ENCODE peak calls at places on chromosomes 2 and 18, in four cellular contexts. H is T-cell, F is globus pallidus, Q is glomerular endothelial cell. R is an unnamed sample.

GRCh38 chr2:55026202-55026601 is 24.0 kb downstream of the RTN4 start:
- DNase-seq in H (no peak), F (no peak), Q (no peak), R (no peak)

GRCh38 chr2:53498210-53498609 is 269.4 kb upstream of the CHAC2 start:
- DNase-seq in H (no peak), F (no peak), Q (no peak), R (peak)

GRCh38 chr18:62937065-62937464 is 221.7 kb downstream of the PHLPP1 start:
- DNase-seq in H (no peak), F (no peak), Q (no peak), R (no peak)

GRCh38 chr18:79951545-79952456 is at the start of gene SLC66A2:
- DNase-seq in H (peak), F (peak), Q (no peak), R (peak)

GRCh38 chr2:207395535-207396251 is 134.1 kb upstream of the CREB1 start:
- DNase-seq in H (no peak), F (no peak), Q (no peak), R (no peak)

GRCh38 chr18:12421732-12422131 is 14.0 kb downstream of the PRELID3A start:
- DNase-seq in H (no peak), F (no peak), Q (no peak), R (no peak)

GRCh38 chr18:79401494-79402208 is 5.9 kb downstream of the NFATC1 start:
- DNase-seq in H (no peak), F (no peak), Q (no peak), R (no peak)

GRCh38 chr2:99425022-99425421 is 64.8 kb downstream of the REV1 start:
- DNase-seq in H (no peak), F (no peak), Q (peak), R (no peak)

GRCh38 chr2:164182116-164182637 is 439.1 kb downstream of the GRB14 start:
- DNase-seq in H (no peak), F (no peak), Q (no peak), R (no peak)

GRCh38 chr2:2570871-2571270 is 239.8 kb upstream of the MYT1L start:
- DNase-seq in H (no peak), F (no peak), Q (no peak), R (no peak)

GRCh38 chr2:42138163-42139016 is 30.8 kb upstream of the EML4 start:
- DNase-seq in H (no peak), F (peak), Q (peak), R (no peak)

GRCh38 chr2:173184031-173185004 is 108.7 kb downstream of the MAP3K20 start:
- DNase-seq in H (no peak), F (no peak), Q (peak), R (no peak)

GRCh38 chr2:75787532-75788132 is 76.9 kb upstream of the GCFC2 start:
- DNase-seq in H (no peak), F (peak), Q (no peak), R (peak)

GRCh38 chr2:233165895-233166661 is 85.4 kb upstream of the ATG16L1 start:
- DNase-seq in H (peak), F (no peak), Q (no peak), R (no peak)

GRCh38 chr2:27285481-27285880 is 3.3 kb downstream of the TRIM54 start:
- DNase-seq in H (no peak), F (no peak), Q (no peak), R (no peak)

GRCh38 chr2:23621616-23622015 is 236.6 kb downstream of the KLHL29 start:
- DNase-seq in H (no peak), F (no peak), Q (no peak), R (no peak)

GRCh38 chr2:202831241-202831997 is 40.1 kb downstream of the ICA1L start:
- DNase-seq in H (peak), F (peak), Q (no peak), R (peak)

GRCh38 chr18:21735452-21736015 is 5.1 kb upstream of the MIB1 start:
- DNase-seq in H (peak), F (no peak), Q (no peak), R (peak)

GRCh38 chr2:237431372-237431771 is 17.4 kb upstream of the COL6A3 start:
- DNase-seq in H (no peak), F (no peak), Q (no peak), R (no peak)

GRCh38 chr2:158716091-158716815 is 78.9 kb upstream of the DAPL1 start:
- DNase-seq in H (no peak), F (no peak), Q (peak), R (no peak)

GRCh38 chr2:167925775-167926174 is 321.6 kb downstream of the STK39 start:
- DNase-seq in H (no peak), F (no peak), Q (no peak), R (no peak)

GRCh38 chr2:75716406-75716805 is 5.7 kb upstream of the GCFC2 start:
- DNase-seq in H (no peak), F (peak), Q (no peak), R (no peak)

GRCh38 chr2:140392824-140393223 is 1612.6 kb upstream of the NXPH2 start:
- DNase-seq in H (no peak), F (no peak), Q (no peak), R (no peak)

GRCh38 chr2:191486584-191487320 is 191.2 kb upstream of the NABP1 start:
- DNase-seq in H (no peak), F (no peak), Q (no peak), R (peak)

GRCh38 chr18:21110667-21111350 is 804 bp downstream of the ROCK1 start:
- DNase-seq in H (peak), F (peak), Q (peak), R (peak)

GRCh38 chr18:8990276-8991031 is 112.0 kb upstream of the NDUFV2 start:
- DNase-seq in H (no peak), F (no peak), Q (no peak), R (no peak)

GRCh38 chr18:29271496-29271895 is 1094.6 kb upstream of the CDH2 start:
- DNase-seq in H (no peak), F (no peak), Q (no peak), R (no peak)

GRCh38 chr2:18500333-18500732 is 60.1 kb downstream of the RDH14 start:
- DNase-seq in H (no peak), F (no peak), Q (no peak), R (no peak)

GRCh38 chr2:179348921-179349320 is 84.3 kb upstream of the SESTD1 start:
- DNase-seq in H (no peak), F (no peak), Q (no peak), R (no peak)

GRCh38 chr2:226031078-226031937 is 631.8 kb downstream of the NYAP2 start:
- DNase-seq in H (no peak), F (peak), Q (no peak), R (peak)

GRCh38 chr18:43651067-43651466 is 373.8 kb upstream of the SYT4 start:
- DNase-seq in H (no peak), F (no peak), Q (no peak), R (no peak)

GRCh38 chr2:151851761-151852160 is 23.5 kb upstream of the ARL5A start:
- DNase-seq in H (no peak), F (no peak), Q (no peak), R (no peak)

GRCh38 chr2:168780671-168781071 is 21.8 kb upstream of the NOSTRIN start:
- DNase-seq in H (no peak), F (no peak), Q (no peak), R (no peak)

GRCh38 chr2:170744248-170745002 is 25.8 kb upstream of the ERICH2 start:
- DNase-seq in H (no peak), F (no peak), Q (no peak), R (peak)

GRCh38 chr2:28713582-28714292 is 37.9 kb upstream of the PPP1CB start:
- DNase-seq in H (no peak), F (no peak), Q (no peak), R (no peak)